ENCODE peak calls at places on chromosome 21, in eight cellular contexts. E is stimulated activated CD8-positive, alpha-beta memory T cell treated with anti-CD3 and anti-CD28 coated beads, Interleukin-2, amount 100 ng/mL, for 1 hour; G is pulmonary artery endothelial cell; F is Kasumi-1; Q is effector memory CD4-positive, alpha-beta T cell; D is T-helper 9 cell; W is caudate nucleus; A is activated naive CD8-positive, alpha-beta T cell treated with anti-CD3 and anti-CD28 coated beads, Interleukin-2, amount 50 U/mL, for 24 hours. S is an unnamed sample.

GRCh38 chr21:38384675-38385074 is 113.6 kb downstream of the ERG start:
- DNase-seq in W (no peak), D (no peak), F (peak), Q (no peak), E (no peak), G (no peak), A (no peak), S (no peak)

GRCh38 chr21:41952568-41953248 is 1.1 kb downstream of the C2CD2 start:
- DNase-seq in F (no peak), Q (no peak), W (no peak), E (no peak), G (no peak), A (no peak), D (no peak), S (peak)

GRCh38 chr21:38769253-38769780 is 36.4 kb upstream of the ETS2 start:
- DNase-seq in D (no peak), W (no peak), G (no peak), Q (no peak), A (no peak), F (no peak), E (no peak), S (no peak)

GRCh38 chr21:25994758-25995163 is 175.8 kb downstream of the APP start:
- DNase-seq in W (no peak), F (no peak), G (no peak), Q (no peak), D (no peak), E (no peak), A (no peak), S (no peak)

GRCh38 chr21:30057108-30057507 is 109.5 kb downstream of the CLDN17 start:
- DNase-seq in W (no peak), E (no peak), Q (no peak), A (no peak), G (no peak), F (no peak), D (no peak), S (no peak)

GRCh38 chr21:44712203-44713028 is 1.0 kb upstream of the TSPEAR start:
- DNase-seq in F (no peak), W (no peak), G (no peak), Q (no peak), D (no peak), A (no peak), E (no peak), S (no peak)

GRCh38 chr21:45084881-45085536 is 10.6 kb downstream of the ADARB1 start:
- DNase-seq in E (no peak), F (no peak), G (no peak), Q (no peak), A (no peak), D (no peak), W (no peak), S (no peak)

GRCh38 chr21:30430170-30430655 is at the start of gene KRTAP13-4:
- DNase-seq in Q (no peak), A (no peak), F (no peak), G (no peak), D (no peak), W (no peak), E (no peak), S (peak)

GRCh38 chr21:32757804-32758203 is 13.8 kb downstream of the PAXBP1 start:
- DNase-seq in A (no peak), F (no peak), E (no peak), Q (no peak), D (no peak), G (no peak), W (no peak), S (no peak)

GRCh38 chr21:36966066-36966845 is at the start of gene HLCS:
- DNase-seq in A (peak), Q (peak), E (peak), D (peak), G (no peak), F (peak), W (peak), S (peak)

GRCh38 chr21:42975886-42976608 is 1.7 kb downstream of the PKNOX1 start:
- DNase-seq in G (no peak), Q (no peak), D (no peak), F (no peak), E (no peak), A (no peak), W (no peak), S (no peak)

GRCh38 chr21:18349468-18349867 is 54.1 kb downstream of the TMPRSS15 start:
- DNase-seq in E (no peak), A (no peak), F (no peak), W (no peak), Q (no peak), D (no peak), G (no peak), S (no peak)

GRCh38 chr21:29470397-29470796 is 171.7 kb downstream of the BACH1 start:
- DNase-seq in A (no peak), D (no peak), G (no peak), W (no peak), F (no peak), Q (no peak), E (no peak), S (no peak)

GRCh38 chr21:25835397-25835796 is 100.6 kb downstream of the GABPA start:
- DNase-seq in F (no peak), D (no peak), E (no peak), G (no peak), A (no peak), Q (no peak), W (no peak), S (no peak)

GRCh38 chr21:43627527-43627926 is 31.8 kb downstream of the HSF2BP start:
- DNase-seq in A (no peak), F (no peak), D (no peak), G (no peak), Q (no peak), E (no peak), W (no peak), S (no peak)

GRCh38 chr21:37149411-37149810 is 76.4 kb downstream of the TTC3 start:
- DNase-seq in G (no peak), Q (no peak), E (no peak), A (no peak), W (no peak), D (no peak), F (no peak), S (no peak)

GRCh38 chr21:35738342-35738961 is 321.9 kb downstream of the SETD4 start:
- DNase-seq in W (no peak), E (no peak), Q (no peak), D (no peak), A (no peak), G (no peak), F (no peak), S (no peak)

GRCh38 chr21:39088831-39089380 is 94.3 kb downstream of the PSMG1 start:
- DNase-seq in A (no peak), E (no peak), D (no peak), Q (no peak), G (no peak), F (no peak), W (no peak), S (no peak)

GRCh38 chr21:28959367-28960099 is 33.1 kb downstream of the LTN1 start:
- DNase-seq in F (no peak), W (no peak), D (no peak), G (peak), Q (no peak), A (no peak), E (no peak), S (no peak)

GRCh38 chr21:38973552-38973951 is 167.8 kb downstream of the ETS2 start:
- DNase-seq in E (no peak), W (no peak), G (no peak), Q (no peak), D (no peak), A (no peak), F (no peak), S (no peak)

GRCh38 chr21:44800103-44800502 is 1.5 kb downstream of the UBE2G2 start:
- DNase-seq in W (no peak), G (no peak), Q (no peak), E (no peak), F (peak), D (no peak), A (no peak), S (no peak)

GRCh38 chr21:33031152-33031551 is 5.4 kb downstream of the OLIG2 start:
- DNase-seq in F (no peak), G (no peak), D (no peak), E (no peak), W (no peak), Q (no peak), A (no peak), S (peak)

GRCh38 chr21:38140192-38140905 is 116.4 kb upstream of the KCNJ15 start:
- DNase-seq in D (no peak), F (no peak), Q (no peak), E (no peak), G (no peak), W (no peak), A (no peak), S (no peak)

GRCh38 chr21:38995755-38996154 is 187.5 kb downstream of the PSMG1 start:
- DNase-seq in W (no peak), D (no peak), G (no peak), A (no peak), F (no peak), Q (no peak), E (no peak), S (no peak)

GRCh38 chr21:43191971-43192370 is 23.2 kb downstream of the CRYAA start:
- DNase-seq in D (no peak), W (no peak), A (no peak), G (no peak), F (no peak), E (no peak), Q (no peak), S (no peak)

GRCh38 chr21:38797470-38797869 is 8.3 kb upstream of the ETS2 start:
- DNase-seq in E (no peak), F (no peak), A (no peak), G (no peak), Q (no peak), D (no peak), W (no peak), S (no peak)

GRCh38 chr21:45607021-45607921 is 36.3 kb upstream of the PCBP3 start:
- DNase-seq in G (no peak), A (no peak), W (no peak), E (no peak), Q (peak), D (peak), F (no peak), S (no peak)

GRCh38 chr21:39696620-39697019 is 48.4 kb upstream of the IGSF5 start:
- DNase-seq in F (no peak), A (no peak), G (no peak), D (no peak), E (no peak), W (no peak), Q (no peak), S (no peak)

GRCh38 chr21:38989745-38990423 is 184.2 kb downstream of the ETS2 start:
- DNase-seq in A (no peak), F (no peak), G (no peak), W (no peak), E (no peak), Q (no peak), D (no peak), S (no peak)

GRCh38 chr21:45935628-45936027 is 45.9 kb upstream of the COL6A1 start:
- DNase-seq in E (no peak), F (no peak), Q (no peak), W (no peak), D (no peak), A (no peak), G (no peak), S (peak)

GRCh38 chr21:39845581-39846130 is 21.6 kb upstream of the PCP4 start:
- DNase-seq in E (no peak), W (no peak), G (no peak), A (no peak), D (no peak), Q (no peak), F (no peak), S (no peak)

GRCh38 chr21:45120975-45121374 is 46.6 kb downstream of the ADARB1 start:
- DNase-seq in F (no peak), E (no peak), W (no peak), D (no peak), Q (no peak), A (no peak), G (no peak), S (no peak)

GRCh38 chr21:44854664-44855446 is 18.6 kb downstream of the PTTG1IP start:
- DNase-seq in D (no peak), A (no peak), W (no peak), Q (no peak), F (peak), E (no peak), G (no peak), S (no peak)

S was measured in posterior cingulate gyrus.